ENCODE peak calls at places on chromosome 15, in four cellular contexts. One of them, this sample, is unnamed.

GRCh38 chr15:89783111-89783860 is 7.2 kb downstream of the MESP2 start:
- DNase-seq in cardiac muscle cell: peak; percentile 87
- DNase-seq in activated T-cell treated with anti-CD3 and anti-CD28 coated beads for 1 hour: no peak
- DNase-seq in NCI-H187 treated with DMSO at 0.1 percent for 48 hours: no peak
- DNase-seq in this sample: no peak

GRCh38 chr15:101059381-101060341 is 140.5 kb downstream of the LRRK1 start:
- DNase-seq in NCI-H187 treated with DMSO at 0.1 percent for 48 hours: no peak
- DNase-seq in activated T-cell treated with anti-CD3 and anti-CD28 coated beads for 1 hour: no peak
- DNase-seq in cardiac muscle cell: no peak
- DNase-seq in this sample: no peak

GRCh38 chr15:42772126-42772525 is 35.2 kb upstream of the CDAN1 start:
- DNase-seq in activated T-cell treated with anti-CD3 and anti-CD28 coated beads for 1 hour: no peak
- DNase-seq in cardiac muscle cell: peak; percentile 19
- DNase-seq in NCI-H187 treated with DMSO at 0.1 percent for 48 hours: no peak
- DNase-seq in this sample: no peak

GRCh38 chr15:65653341-65653740 is 31.6 kb downstream of the SLC24A1 start:
- DNase-seq in activated T-cell treated with anti-CD3 and anti-CD28 coated beads for 1 hour: no peak
- DNase-seq in NCI-H187 treated with DMSO at 0.1 percent for 48 hours: no peak
- DNase-seq in cardiac muscle cell: no peak
- DNase-seq in this sample: no peak

GRCh38 chr15:77347197-77347596 is 72.7 kb downstream of the PEAK1 start:
- DNase-seq in NCI-H187 treated with DMSO at 0.1 percent for 48 hours: no peak
- DNase-seq in activated T-cell treated with anti-CD3 and anti-CD28 coated beads for 1 hour: no peak
- DNase-seq in cardiac muscle cell: peak; percentile 19
- DNase-seq in this sample: no peak

GRCh38 chr15:65088643-65089021 is 12.1 kb downstream of the KBTBD13 start:
- DNase-seq in cardiac muscle cell: no peak
- DNase-seq in activated T-cell treated with anti-CD3 and anti-CD28 coated beads for 1 hour: no peak
- DNase-seq in NCI-H187 treated with DMSO at 0.1 percent for 48 hours: no peak
- DNase-seq in this sample: no peak

GRCh38 chr15:72237286-72238224 is 6.6 kb upstream of the PKM start:
- DNase-seq in cardiac muscle cell: peak; percentile 97
- DNase-seq in NCI-H187 treated with DMSO at 0.1 percent for 48 hours: no peak
- DNase-seq in activated T-cell treated with anti-CD3 and anti-CD28 coated beads for 1 hour: peak; percentile 20
- DNase-seq in this sample: no peak

GRCh38 chr15:49686626-49687025 is 65.8 kb downstream of the DTWD1 start:
- DNase-seq in NCI-H187 treated with DMSO at 0.1 percent for 48 hours: no peak
- DNase-seq in cardiac muscle cell: peak; percentile 58
- DNase-seq in activated T-cell treated with anti-CD3 and anti-CD28 coated beads for 1 hour: no peak
- DNase-seq in this sample: no peak

GRCh38 chr15:67824900-67825879 is at the start of gene SKOR1:
- DNase-seq in cardiac muscle cell: peak; percentile 57
- DNase-seq in NCI-H187 treated with DMSO at 0.1 percent for 48 hours: no peak
- DNase-seq in activated T-cell treated with anti-CD3 and anti-CD28 coated beads for 1 hour: no peak
- DNase-seq in this sample: no peak

GRCh38 chr15:71189723-71190122 is 74.5 kb downstream of the THSD4 start:
- DNase-seq in NCI-H187 treated with DMSO at 0.1 percent for 48 hours: no peak
- DNase-seq in activated T-cell treated with anti-CD3 and anti-CD28 coated beads for 1 hour: no peak
- DNase-seq in cardiac muscle cell: no peak
- DNase-seq in this sample: no peak

GRCh38 chr15:89139613-89140499 is 51.6 kb downstream of the ABHD2 start:
- DNase-seq in activated T-cell treated with anti-CD3 and anti-CD28 coated beads for 1 hour: no peak
- DNase-seq in cardiac muscle cell: peak; percentile 51
- DNase-seq in NCI-H187 treated with DMSO at 0.1 percent for 48 hours: no peak
- DNase-seq in this sample: no peak

GRCh38 chr15:45995800-45996199 is 361.0 kb downstream of the SQOR start:
- DNase-seq in cardiac muscle cell: no peak
- DNase-seq in NCI-H187 treated with DMSO at 0.1 percent for 48 hours: no peak
- DNase-seq in activated T-cell treated with anti-CD3 and anti-CD28 coated beads for 1 hour: no peak
- DNase-seq in this sample: no peak

GRCh38 chr15:64105113-64105704 is 9.4 kb downstream of the SNX1 start:
- DNase-seq in NCI-H187 treated with DMSO at 0.1 percent for 48 hours: no peak
- DNase-seq in activated T-cell treated with anti-CD3 and anti-CD28 coated beads for 1 hour: no peak
- DNase-seq in cardiac muscle cell: peak; percentile 89
- DNase-seq in this sample: no peak

GRCh38 chr15:70272565-70273355 is 175.0 kb upstream of the TLE3 start:
- DNase-seq in activated T-cell treated with anti-CD3 and anti-CD28 coated beads for 1 hour: no peak
- DNase-seq in NCI-H187 treated with DMSO at 0.1 percent for 48 hours: no peak
- DNase-seq in cardiac muscle cell: no peak
- DNase-seq in this sample: no peak

GRCh38 chr15:39133201-39133600 is 447.7 kb upstream of the THBS1 start:
- DNase-seq in activated T-cell treated with anti-CD3 and anti-CD28 coated beads for 1 hour: no peak
- DNase-seq in NCI-H187 treated with DMSO at 0.1 percent for 48 hours: no peak
- DNase-seq in cardiac muscle cell: peak; percentile 94
- DNase-seq in this sample: no peak

GRCh38 chr15:51390239-51390931 is 48.9 kb downstream of the GLDN start:
- DNase-seq in activated T-cell treated with anti-CD3 and anti-CD28 coated beads for 1 hour: no peak
- DNase-seq in cardiac muscle cell: no peak
- DNase-seq in NCI-H187 treated with DMSO at 0.1 percent for 48 hours: no peak
- DNase-seq in this sample: no peak

GRCh38 chr15:52098328-52098727 is 14.2 kb downstream of the BCL2L10 start:
- DNase-seq in activated T-cell treated with anti-CD3 and anti-CD28 coated beads for 1 hour: no peak
- DNase-seq in NCI-H187 treated with DMSO at 0.1 percent for 48 hours: no peak
- DNase-seq in cardiac muscle cell: peak; percentile 46
- DNase-seq in this sample: no peak

GRCh38 chr15:78461171-78461881 is 23.3 kb downstream of the IREB2 start:
- DNase-seq in activated T-cell treated with anti-CD3 and anti-CD28 coated beads for 1 hour: no peak
- DNase-seq in NCI-H187 treated with DMSO at 0.1 percent for 48 hours: no peak
- DNase-seq in cardiac muscle cell: peak; percentile 17
- DNase-seq in this sample: peak; percentile 11

GRCh38 chr15:66454143-66454542 is 43.4 kb downstream of the SNAPC5 start:
- DNase-seq in activated T-cell treated with anti-CD3 and anti-CD28 coated beads for 1 hour: no peak
- DNase-seq in cardiac muscle cell: peak; percentile 33
- DNase-seq in NCI-H187 treated with DMSO at 0.1 percent for 48 hours: no peak
- DNase-seq in this sample: no peak

GRCh38 chr15:92664178-92664900 is 8.8 kb upstream of the FAM174B start:
- DNase-seq in activated T-cell treated with anti-CD3 and anti-CD28 coated beads for 1 hour: no peak
- DNase-seq in cardiac muscle cell: no peak
- DNase-seq in NCI-H187 treated with DMSO at 0.1 percent for 48 hours: no peak
- DNase-seq in this sample: no peak

GRCh38 chr15:81023483-81024264 is 23.0 kb downstream of the TLNRD1 start:
- DNase-seq in cardiac muscle cell: peak; percentile 74
- DNase-seq in NCI-H187 treated with DMSO at 0.1 percent for 48 hours: no peak
- DNase-seq in activated T-cell treated with anti-CD3 and anti-CD28 coated beads for 1 hour: no peak
- DNase-seq in this sample: no peak

GRCh38 chr15:31523655-31524049 is 197.0 kb downstream of the KLF13 start:
- DNase-seq in cardiac muscle cell: no peak
- DNase-seq in NCI-H187 treated with DMSO at 0.1 percent for 48 hours: no peak
- DNase-seq in activated T-cell treated with anti-CD3 and anti-CD28 coated beads for 1 hour: no peak
- DNase-seq in this sample: no peak

GRCh38 chr15:84647726-84648125 is 6.4 kb downstream of the WDR73 start:
- DNase-seq in activated T-cell treated with anti-CD3 and anti-CD28 coated beads for 1 hour: no peak
- DNase-seq in NCI-H187 treated with DMSO at 0.1 percent for 48 hours: no peak
- DNase-seq in cardiac muscle cell: no peak
- DNase-seq in this sample: no peak

GRCh38 chr15:88900309-88900981 is 5.1 kb upstream of the HAPLN3 start:
- DNase-seq in cardiac muscle cell: no peak
- DNase-seq in NCI-H187 treated with DMSO at 0.1 percent for 48 hours: no peak
- DNase-seq in activated T-cell treated with anti-CD3 and anti-CD28 coated beads for 1 hour: no peak
- DNase-seq in this sample: no peak

GRCh38 chr15:58549013-58549779 is 117.4 kb downstream of the LIPC start:
- DNase-seq in cardiac muscle cell: no peak
- DNase-seq in NCI-H187 treated with DMSO at 0.1 percent for 48 hours: no peak
- DNase-seq in activated T-cell treated with anti-CD3 and anti-CD28 coated beads for 1 hour: no peak
- DNase-seq in this sample: no peak

GRCh38 chr15:36484038-36484778 is 95.2 kb upstream of the CDIN1 start:
- DNase-seq in NCI-H187 treated with DMSO at 0.1 percent for 48 hours: no peak
- DNase-seq in activated T-cell treated with anti-CD3 and anti-CD28 coated beads for 1 hour: no peak
- DNase-seq in cardiac muscle cell: no peak
- DNase-seq in this sample: no peak

GRCh38 chr15:35445891-35446290 is 100.1 kb downstream of the DPH6 start:
- DNase-seq in cardiac muscle cell: no peak
- DNase-seq in activated T-cell treated with anti-CD3 and anti-CD28 coated beads for 1 hour: no peak
- DNase-seq in NCI-H187 treated with DMSO at 0.1 percent for 48 hours: no peak
- DNase-seq in this sample: no peak

GRCh38 chr15:71385026-71385425 is 269.8 kb downstream of the THSD4 start:
- DNase-seq in cardiac muscle cell: peak; percentile 29
- DNase-seq in activated T-cell treated with anti-CD3 and anti-CD28 coated beads for 1 hour: no peak
- DNase-seq in NCI-H187 treated with DMSO at 0.1 percent for 48 hours: no peak
- DNase-seq in this sample: no peak

GRCh38 chr15:82539690-82540054 is 585 bp downstream of the RPS17 start:
- DNase-seq in activated T-cell treated with anti-CD3 and anti-CD28 coated beads for 1 hour: no peak
- DNase-seq in cardiac muscle cell: no peak
- DNase-seq in NCI-H187 treated with DMSO at 0.1 percent for 48 hours: no peak
- DNase-seq in this sample: no peak

GRCh38 chr15:99305761-99306505 is 54.7 kb downstream of the LRRC28 start:
- DNase-seq in activated T-cell treated with anti-CD3 and anti-CD28 coated beads for 1 hour: no peak
- DNase-seq in cardiac muscle cell: peak; percentile 82
- DNase-seq in NCI-H187 treated with DMSO at 0.1 percent for 48 hours: no peak
- DNase-seq in this sample: no peak

GRCh38 chr15:62454567-62455172 is 289.6 kb upstream of the C2CD4B start:
- DNase-seq in NCI-H187 treated with DMSO at 0.1 percent for 48 hours: no peak
- DNase-seq in activated T-cell treated with anti-CD3 and anti-CD28 coated beads for 1 hour: no peak
- DNase-seq in cardiac muscle cell: no peak
- DNase-seq in this sample: no peak

GRCh38 chr15:34262362-34262761 is 37.5 kb downstream of the EMC4 start:
- DNase-seq in cardiac muscle cell: no peak
- DNase-seq in NCI-H187 treated with DMSO at 0.1 percent for 48 hours: no peak
- DNase-seq in activated T-cell treated with anti-CD3 and anti-CD28 coated beads for 1 hour: no peak
- DNase-seq in this sample: no peak

GRCh38 chr15:92600902-92601301 is 54.7 kb downstream of the FAM174B start:
- DNase-seq in activated T-cell treated with anti-CD3 and anti-CD28 coated beads for 1 hour: no peak
- DNase-seq in cardiac muscle cell: no peak
- DNase-seq in NCI-H187 treated with DMSO at 0.1 percent for 48 hours: no peak
- DNase-seq in this sample: no peak

GRCh38 chr15:90300988-90301715 is 35.7 kb downstream of the NGRN start:
- DNase-seq in activated T-cell treated with anti-CD3 and anti-CD28 coated beads for 1 hour: peak; percentile 38
- DNase-seq in cardiac muscle cell: peak; percentile 64
- DNase-seq in NCI-H187 treated with DMSO at 0.1 percent for 48 hours: no peak
- DNase-seq in this sample: peak; percentile 43

GRCh38 chr15:26929588-26929987 is 41.4 kb upstream of the GABRG3 start:
- DNase-seq in activated T-cell treated with anti-CD3 and anti-CD28 coated beads for 1 hour: no peak
- DNase-seq in NCI-H187 treated with DMSO at 0.1 percent for 48 hours: no peak
- DNase-seq in cardiac muscle cell: no peak
- DNase-seq in this sample: no peak

GRCh38 chr15:66763186-66764066 is 61.4 kb downstream of the SMAD6 start:
- DNase-seq in activated T-cell treated with anti-CD3 and anti-CD28 coated beads for 1 hour: no peak
- DNase-seq in NCI-H187 treated with DMSO at 0.1 percent for 48 hours: no peak
- DNase-seq in cardiac muscle cell: peak; percentile 76
- DNase-seq in this sample: peak; percentile 45

This sample was measured in naive thymus-derived CD8-positive, alpha-beta T cell.